ENCODE peak calls at places on chromosomes 3 and 15, in nine cellular contexts. P, Y, E, H, O, I, Z, G and J are unnamed samples.

GRCh38 chr3:16668776-16669545 is 63.7 kb upstream of the DAZL start:
- DNase-seq in P (no peak), Y (no peak), E (no peak), H (no peak), O (no peak), I (no peak), Z (no peak), G (peak), J (no peak)

GRCh38 chr3:120160050-120160449 is 65.8 kb upstream of the GSK3B start:
- DNase-seq in P (peak), Y (no peak), E (no peak), H (peak), O (no peak), I (no peak), Z (peak), G (peak), J (no peak)

GRCh38 chr3:14789640-14790285 is 29.0 kb upstream of the FGD5 start:
- DNase-seq in P (no peak), Y (no peak), E (no peak), H (peak), O (no peak), I (no peak), Z (no peak), G (no peak), J (no peak)

GRCh38 chr15:51869074-51869425 is 39.6 kb downstream of the TMOD3 start:
- DNase-seq in P (peak), Y (no peak), E (no peak), H (no peak), O (no peak), I (no peak), Z (peak), G (peak), J (no peak)

GRCh38 chr15:40982855-40983254 is 29.6 kb downstream of the CHAC1 start:
- DNase-seq in P (peak), Y (no peak), E (no peak), H (no peak), O (no peak), I (no peak), Z (peak), G (peak), J (no peak)

GRCh38 chr3:107218864-107219269 is 158.4 kb upstream of the CCDC54 start:
- DNase-seq in P (peak), Y (no peak), E (no peak), H (no peak), O (no peak), I (no peak), Z (no peak), G (no peak), J (no peak)

GRCh38 chr3:121064121-121064520 is 156.1 kb downstream of the STXBP5L start:
- DNase-seq in P (no peak), Y (no peak), E (no peak), H (no peak), O (no peak), I (no peak), Z (no peak), G (no peak), J (peak)

GRCh38 chr15:67127925-67128324 is 62.5 kb downstream of the SMAD3 start:
- DNase-seq in P (peak), Y (no peak), E (no peak), H (no peak), O (no peak), I (no peak), Z (peak), G (peak), J (no peak)

GRCh38 chr3:115087512-115087911 is 59.6 kb downstream of the ZBTB20 start:
- DNase-seq in P (no peak), Y (no peak), E (no peak), H (no peak), O (no peak), I (no peak), Z (no peak), G (no peak), J (no peak)

GRCh38 chr3:129130291-129130813 is 8.7 kb upstream of the RAB43 start:
- DNase-seq in P (no peak), Y (no peak), E (no peak), H (no peak), O (no peak), I (no peak), Z (no peak), G (no peak), J (no peak)